ENCODE peak calls at places on chromosomes 13 and 19, in eight cellular contexts. G is right lobe of liver, A is lower lobe of right lung, P is uterus, J is tibial artery, M is mammary epithelial cell, T is AG10803, I is cardiac muscle cell. L is an unnamed sample.

GRCh38 chr19:17564783-17565182 is 9.3 kb downstream of the COLGALT1 start:
- DNase-seq in T (no peak), A (no peak), G (no peak), J (no peak), I (peak), M (no peak), P (no peak), L (no peak)

GRCh38 chr13:27037171-27037570 is 134.4 kb downstream of the USP12 start:
- DNase-seq in I (no peak), T (no peak), J (no peak), G (no peak), P (no peak), A (no peak), M (no peak), L (no peak)

GRCh38 chr19:15251010-15251748 is 18.9 kb upstream of the EPHX3 start:
- DNase-seq in P (peak), M (no peak), G (no peak), A (no peak), J (peak), T (peak), I (peak), L (no peak)

GRCh38 chr13:29817604-29818378 is 32.6 kb downstream of the UBL3 start:
- DNase-seq in I (no peak), G (no peak), P (no peak), T (no peak), A (no peak), J (no peak), M (no peak), L (no peak)

GRCh38 chr19:58037927-58038687 is 4.3 kb downstream of the ZSCAN1 start:
- DNase-seq in T (no peak), G (no peak), I (peak), J (no peak), M (no peak), P (no peak), A (no peak), L (no peak)

GRCh38 chr19:16365300-16365996 is 40.8 kb downstream of the KLF2 start:
- DNase-seq in A (peak), J (no peak), G (no peak), T (no peak), P (no peak), M (no peak), I (no peak), L (peak)

GRCh38 chr13:48199404-48199991 is 33.5 kb upstream of the ITM2B start:
- DNase-seq in G (no peak), I (no peak), J (no peak), M (no peak), A (no peak), P (no peak), T (no peak), L (no peak)

GRCh38 chr19:33751386-33751770 is 45.3 kb upstream of the KCTD15 start:
- DNase-seq in G (no peak), I (no peak), T (no peak), M (no peak), J (no peak), A (no peak), P (no peak), L (no peak)

GRCh38 chr19:43872547-43873336 is 45.6 kb downstream of the ZNF283 start:
- DNase-seq in G (no peak), A (no peak), M (peak), T (peak), P (no peak), I (peak), J (no peak), L (no peak)

GRCh38 chr13:71219671-71220070 is 647.3 kb downstream of the DACH1 start:
- DNase-seq in P (no peak), I (no peak), G (no peak), A (no peak), M (no peak), J (no peak), T (no peak), L (no peak)

GRCh38 chr13:21427741-21428140 is 31.4 kb downstream of the ZDHHC20 start:
- DNase-seq in P (no peak), T (no peak), G (no peak), I (no peak), M (no peak), A (no peak), J (no peak), L (no peak)

GRCh38 chr19:15161028-15161984 is 39.5 kb downstream of the NOTCH3 start:
- DNase-seq in J (no peak), G (no peak), I (no peak), T (peak), M (no peak), P (no peak), A (no peak), L (no peak)

GRCh38 chr19:17136026-17136425 is 60.4 kb downstream of the MYO9B start:
- DNase-seq in I (no peak), T (no peak), J (no peak), M (no peak), P (no peak), A (no peak), G (no peak), L (no peak)

GRCh38 chr13:80577285-80577684 is 236.4 kb upstream of the SPRY2 start:
- DNase-seq in G (no peak), I (no peak), A (no peak), J (no peak), M (no peak), P (no peak), T (no peak), L (no peak)

GRCh38 chr19:3617463-3617862 is 9.1 kb downstream of the CACTIN start:
- DNase-seq in G (no peak), P (peak), J (no peak), M (no peak), T (no peak), A (no peak), I (no peak), L (no peak)

GRCh38 chr13:112874751-112875300 is 94.2 kb upstream of the MCF2L start:
- DNase-seq in A (peak), M (no peak), J (no peak), G (no peak), P (no peak), I (no peak), T (no peak), L (no peak)

GRCh38 chr19:43468354-43469159 is 3.1 kb upstream of the LYPD3 start:
- DNase-seq in T (no peak), P (no peak), A (no peak), G (no peak), I (no peak), J (no peak), M (peak), L (no peak)

GRCh38 chr19:39951686-39952085 is 17.3 kb upstream of the FCGBP start:
- DNase-seq in P (no peak), I (peak), M (peak), A (no peak), T (peak), J (no peak), G (no peak), L (no peak)

DNA sequence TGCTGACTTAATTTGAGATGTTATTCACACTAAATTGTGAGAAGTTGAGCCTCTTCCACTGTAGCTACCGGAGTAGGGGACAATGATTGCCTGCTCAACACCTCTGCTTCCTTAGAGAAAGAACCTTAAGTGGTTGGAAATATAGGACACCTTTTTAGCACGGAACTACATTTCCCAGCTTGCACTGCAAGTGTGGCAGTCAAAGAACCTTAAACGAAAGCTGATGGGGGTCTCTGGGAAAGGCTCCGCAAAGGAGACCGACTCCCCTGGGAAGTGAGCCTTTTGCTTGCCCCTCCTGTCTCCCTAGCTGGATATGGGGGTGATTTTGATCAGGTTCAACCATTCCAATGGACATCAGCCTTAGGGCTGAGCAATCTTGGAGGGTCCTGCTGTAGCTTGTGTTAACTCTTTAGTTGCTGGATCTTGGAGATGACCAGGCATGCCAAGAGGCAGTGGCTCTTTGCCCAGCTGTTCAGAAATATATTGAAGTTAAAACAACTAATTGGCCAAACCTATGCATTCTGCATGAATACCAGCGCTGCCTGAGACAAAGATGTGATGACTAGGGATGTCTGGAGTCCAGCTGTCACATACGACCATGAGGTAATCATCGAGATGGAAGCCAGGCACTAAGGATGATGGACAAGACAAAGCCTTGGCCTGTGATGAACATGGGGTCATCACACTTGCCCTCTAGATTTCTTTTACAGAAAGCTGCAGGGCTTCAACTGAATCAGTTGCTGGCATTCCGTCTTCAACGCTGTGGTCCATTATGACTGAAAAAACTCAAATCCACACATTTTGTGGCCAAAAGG is 286.4 kb downstream of the FOXO1 start:
- DNase-seq in G (no peak), I (no peak), J (no peak), T (no peak), M (no peak), A (no peak), P (no peak), L (no peak)
- H3K4me3 ChIP-seq in G (no peak), I (no peak), J (no peak), T (no peak), M (no peak), A (no peak), P (no peak), L (no peak)

GRCh38 chr13:46010148-46010547 is 42.4 kb downstream of the ZC3H13 start:
- DNase-seq in T (peak), A (no peak), P (no peak), I (no peak), J (no peak), M (no peak), G (no peak), L (no peak)
- TF ChIP-seq CTCF in T (peak), A (no peak), P (no peak), I (peak), J (no peak), M (peak), G (no peak), L (no peak)

GRCh38 chr19:46620716-46621115 is 4.2 kb downstream of the PTGIR start:
- DNase-seq in T (peak), P (no peak), G (no peak), M (no peak), I (peak), A (no peak), J (no peak), L (no peak)

GRCh38 chr19:46622118-46622446 is 2.8 kb downstream of the PTGIR start:
- DNase-seq in P (no peak), I (no peak), M (no peak), T (no peak), J (no peak), G (no peak), A (no peak), L (peak)

GRCh38 chr19:46618670-46619231 is 6.1 kb downstream of the PTGIR start:
- DNase-seq in J (no peak), G (no peak), M (no peak), I (peak), T (peak), P (no peak), A (no peak), L (no peak)

GRCh38 chr19:46621191-46622117 is 3.4 kb downstream of the PTGIR start:
- DNase-seq in G (no peak), I (no peak), A (peak), P (no peak), J (no peak), T (no peak), M (no peak), L (no peak)

GRCh38 chr19:46620267-46620666 is 4.6 kb downstream of the PTGIR start:
- DNase-seq in T (no peak), A (no peak), G (no peak), J (no peak), M (no peak), P (no peak), I (no peak), L (no peak)
- H3K4me3 ChIP-seq in T (no peak), A (no peak), G (no peak), J (no peak), M (no peak), P (no peak), I (no peak), L (no peak)

GRCh38 chr19:55676384-55676783 is 1.4 kb downstream of the EPN1 start:
- DNase-seq in I (peak), J (no peak), M (peak), A (no peak), P (no peak), G (peak), T (peak), L (no peak)
- TF ChIP-seq CTCF in I (peak), J (no peak), M (peak), A (no peak), P (no peak), G (no peak), T (peak), L (no peak)